ENCODE peak calls at places on chromosomes 6 and 20, in four cellular contexts. T is H1, P is stomach, K is A549. E is an unnamed sample.

GRCh38 chr20:12156252-12156651 is 238.6 kb downstream of the BTBD3 start:
- DNase-seq in T (no peak), P (no peak), K (no peak), E (no peak)

GRCh38 chr6:131813991-131814390 is 6.2 kb downstream of the ENPP1 start:
- DNase-seq in T (no peak), P (no peak), K (no peak), E (no peak)

GRCh38 chr6:42745083-42745637 is 743 bp downstream of the TBCC start:
- DNase-seq in T (peak; percentile 56), P (peak; percentile 34), K (peak; percentile 14), E (peak; percentile 27)

GRCh38 chr6:110876170-110876773 is 1.7 kb downstream of the AMD1 start:
- DNase-seq in T (peak; percentile 80), P (peak; percentile 90), K (peak; percentile 54), E (peak; percentile 77)

GRCh38 chr6:135008072-135008940 is 46.3 kb downstream of the HBS1L start:
- DNase-seq in T (no peak), P (no peak), K (no peak), E (no peak)

GRCh38 chr20:23606652-23607049 is 934 bp upstream of the CST9 start:
- DNase-seq in T (peak; percentile 95), P (peak; percentile 78), K (peak; percentile 91), E (peak; percentile 83)

GRCh38 chr6:133923938-133924593 is 29.0 kb upstream of the TBPL1 start:
- DNase-seq in T (peak; percentile 60), P (peak; percentile 74), K (peak; percentile 58), E (peak; percentile 82)

GRCh38 chr6:30685977-30686907 is at the start of gene PPP1R18:
- DNase-seq in T (no peak), P (peak; percentile 73), K (no peak), E (peak; percentile 87)

GRCh38 chr6:80440496-80441160 is 334.2 kb downstream of the BCKDHB start:
- DNase-seq in T (no peak), P (no peak), K (no peak), E (no peak)

GRCh38 chr6:111664565-111665039 is 58.9 kb upstream of the TRAF3IP2 start:
- DNase-seq in T (no peak), P (no peak), K (no peak), E (no peak)

GRCh38 chr20:33474097-33474846 is 15.6 kb upstream of the CBFA2T2 start:
- DNase-seq in T (no peak), P (no peak), K (no peak), E (no peak)

GRCh38 chr20:1388706-1389483 is 4.0 kb downstream of the FKBP1A start:
- DNase-seq in T (no peak), P (no peak), K (no peak), E (no peak)

GRCh38 chr6:122071950-122072647 is 327.4 kb upstream of the HSF2 start:
- DNase-seq in T (no peak), P (no peak), K (no peak), E (no peak)

GRCh38 chr6:5761370-5761769 is 245.4 kb downstream of the NRN1 start:
- DNase-seq in T (no peak), P (no peak), K (no peak), E (no peak)

GRCh38 chr6:149862901-149863595 is 1.1 kb downstream of the LRP11 start:
- DNase-seq in T (peak; percentile 73), P (peak; percentile 79), K (no peak), E (peak; percentile 52)

GRCh38 chr6:22401206-22401605 is 104.4 kb upstream of the PRL start:
- DNase-seq in T (no peak), P (no peak), K (no peak), E (no peak)

GRCh38 chr20:63160641-63161175 is 55.2 kb downstream of the YTHDF1 start:
- DNase-seq in T (no peak), P (no peak), K (no peak), E (no peak)

GRCh38 chr20:52035498-52035897 is 156.1 kb downstream of the ZFP64 start:
- DNase-seq in T (no peak), P (no peak), K (no peak), E (no peak)

GRCh38 chr20:62708591-62709536 is at the start of gene NTSR1:
- DNase-seq in T (peak; percentile 79), P (no peak), K (no peak), E (no peak)

GRCh38 chr6:26322645-26323482 is 42.1 kb upstream of the BTN3A2 start:
- DNase-seq in T (peak; percentile 81), P (no peak), K (no peak), E (peak; percentile 47)

GRCh38 chr20:24164360-24164759 is 175.8 kb upstream of the GGTLC1 start:
- DNase-seq in T (peak; percentile 81), P (no peak), K (peak; percentile 24), E (no peak)

GRCh38 chr6:50816115-50816675 is 2.5 kb upstream of the TFAP2B start:
- DNase-seq in T (peak; percentile 84), P (peak; percentile 76), K (peak; percentile 16), E (peak; percentile 20)

GRCh38 chr20:44861547-44862006 is 23.9 kb upstream of the YWHAB start:
- DNase-seq in T (peak; percentile 10), P (peak; percentile 43), K (no peak), E (peak; percentile 48)

GRCh38 chr6:28896505-28897392 is 27.0 kb downstream of the TRIM27 start:
- DNase-seq in T (peak; percentile 71), P (peak; percentile 51), K (peak; percentile 69), E (peak; percentile 78)

GRCh38 chr20:6731951-6732580 is 35.4 kb upstream of the BMP2 start:
- DNase-seq in T (no peak), P (no peak), K (no peak), E (peak; percentile 58)
- TF ChIP-seq EP300 in T (no peak), P (peak; percentile 29), K (no peak), E (peak; percentile 29)

GRCh38 chr20:25194333-25194972 is 1.1 kb upstream of the ENTPD6 start:
- DNase-seq in T (no peak), P (no peak), K (no peak), E (peak; percentile 36)

GRCh38 chr20:25196701-25197120 is 1.2 kb downstream of the ENTPD6 start:
- DNase-seq in T (peak; percentile 61), P (no peak), K (peak; percentile 41), E (no peak)

GRCh38 chr20:25197173-25197869 is 1.8 kb downstream of the ENTPD6 start:
- DNase-seq in T (no peak), P (no peak), K (no peak), E (no peak)

GRCh38 chr20:25195014-25195961 is at the start of gene ENTPD6:
- DNase-seq in T (peak; percentile 93), P (peak; percentile 94), K (peak; percentile 98), E (peak; percentile 94)

DNA sequence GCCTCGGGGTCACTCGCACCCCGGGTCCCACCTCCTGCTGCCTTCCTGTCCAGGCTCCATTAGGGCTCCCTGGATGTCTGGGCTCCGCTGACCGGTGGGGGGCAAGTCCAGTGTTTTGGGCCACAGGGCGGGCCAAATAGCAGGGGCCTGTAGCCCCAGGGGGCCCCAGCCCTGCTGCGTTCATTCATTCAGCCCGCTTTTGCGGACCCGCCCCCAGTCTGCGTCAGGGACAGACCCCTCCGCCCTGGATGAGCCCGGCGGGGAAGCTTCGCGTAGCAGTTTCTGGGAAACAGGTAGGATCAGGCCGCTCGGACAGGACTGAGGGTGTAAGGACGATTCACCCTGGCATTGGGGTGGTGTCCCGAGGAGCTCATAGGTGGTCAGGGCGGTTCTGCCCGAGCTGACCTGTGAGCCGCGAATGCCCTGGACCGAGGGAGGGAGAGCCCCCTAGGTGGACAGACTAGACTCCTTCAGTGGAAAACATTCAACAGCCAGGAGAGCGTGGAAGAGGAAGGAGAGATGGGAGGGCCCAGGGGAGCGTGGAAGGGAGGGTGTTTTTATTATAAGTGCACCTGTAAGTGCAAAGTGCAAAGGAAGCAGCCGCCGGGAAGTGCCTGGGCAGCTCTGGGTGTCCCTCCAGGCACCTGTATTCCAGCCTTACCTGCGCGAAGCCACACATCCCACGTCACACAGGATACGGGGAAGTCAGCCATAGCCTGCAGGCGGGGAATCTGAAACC is 619 bp downstream of the ENTPD6 start:
- DNase-seq in T (peak; percentile 74), P (peak; percentile 62), K (peak; percentile 29), E (no peak)
- TF ChIP-seq POLR2A in T (no peak), P (no peak), K (no peak), E (no peak)

GRCh38 chr6:125154184-125155135 is 887 bp downstream of the TPD52L1 start:
- DNase-seq in T (peak; percentile 69), P (no peak), K (peak; percentile 55), E (peak; percentile 54)
- TF ChIP-seq CTCF in T (peak; percentile 42), P (no peak), K (peak; percentile 47), E (no peak)

GRCh38 chr6:113598786-113599185 is 258.4 kb upstream of the MARCKS start:
- DNase-seq in T (no peak), P (no peak), K (no peak), E (no peak)

GRCh38 chr6:113594726-113595125 is 262.4 kb upstream of the MARCKS start:
- DNase-seq in T (no peak), P (no peak), K (no peak), E (no peak)

GRCh38 chr6:113595921-113596376 is 261.2 kb upstream of the MARCKS start:
- DNase-seq in T (no peak), P (no peak), K (no peak), E (no peak)

GRCh38 chr6:113596477-113596876 is 260.7 kb upstream of the MARCKS start:
- DNase-seq in T (no peak), P (no peak), K (no peak), E (no peak)

GRCh38 chr6:113596907-113597583 is 260.1 kb upstream of the MARCKS start:
- DNase-seq in T (no peak), P (peak; percentile 35), K (no peak), E (no peak)
- TF ChIP-seq EP300 in T (no peak), P (no peak), K (no peak), E (no peak)

GRCh38 chr6:54118117-54118516 is 6.9 kb downstream of the MLIP start:
- DNase-seq in T (no peak), P (no peak), K (no peak), E (no peak)
- TF ChIP-seq POLR2A in T (no peak), P (no peak), K (no peak), E (no peak)